ENCODE peak calls at places on chromosomes 1 and 21, in six cellular contexts. E is NCI-H1694, T is NCI-H1092 treated with DMSO at 0.1 percent for 48 hours, J is astrocyte, V is EH, P is MCF 10A. F is an unnamed sample.

GRCh38 chr1:215181518-215181917 is 99.0 kb downstream of the KCNK2 start:
- DNase-seq in V (no peak), P (peak), T (no peak), J (no peak), E (peak), F (no peak)

GRCh38 chr1:158153781-158154444 is 26.8 kb upstream of the CD1D start:
- DNase-seq in T (no peak), V (no peak), P (no peak), E (no peak), J (no peak), F (no peak)

GRCh38 chr1:3442331-3442730 is 12.1 kb upstream of the ARHGEF16 start:
- DNase-seq in V (no peak), T (no peak), E (no peak), P (no peak), J (no peak), F (no peak)

GRCh38 chr1:239823852-239824251 is 267.8 kb upstream of the FMN2 start:
- DNase-seq in J (no peak), P (no peak), V (no peak), E (no peak), T (no peak), F (peak)

GRCh38 chr1:43994794-43995790 is 3.7 kb downstream of the CCDC24 start:
- DNase-seq in J (no peak), T (no peak), P (peak), E (no peak), V (peak), F (no peak)

GRCh38 chr1:67571406-67571805 is 113.6 kb upstream of the GADD45A start:
- DNase-seq in P (no peak), J (no peak), E (no peak), V (no peak), T (no peak), F (no peak)

GRCh38 chr1:182608850-182609610 is 4.8 kb upstream of the RGS16 start:
- DNase-seq in T (peak), V (peak), P (no peak), E (no peak), J (peak), F (no peak)

GRCh38 chr1:22143586-22144033 is 713 bp upstream of the WNT4 start:
- DNase-seq in V (no peak), E (no peak), T (no peak), P (no peak), J (no peak), F (no peak)

GRCh38 chr1:227885648-227886502 is 61.9 kb downstream of the WNT9A start:
- DNase-seq in T (no peak), E (no peak), V (peak), J (peak), P (peak), F (no peak)

GRCh38 chr1:59605184-59605583 is 209.6 kb upstream of the HOOK1 start:
- DNase-seq in E (no peak), V (no peak), T (no peak), P (no peak), J (no peak), F (no peak)

GRCh38 chr1:81678779-81679178 is 122.0 kb upstream of the ADGRL2 start:
- DNase-seq in V (no peak), T (no peak), E (no peak), P (no peak), J (no peak), F (no peak)

GRCh38 chr21:33384851-33385331 is 18.3 kb upstream of the IFNGR2 start:
- DNase-seq in T (no peak), E (no peak), J (peak), P (no peak), V (no peak), F (no peak)

GRCh38 chr1:28736450-28737244 is at the start of gene YTHDF2:
- DNase-seq in J (peak), E (peak), V (peak), P (peak), T (peak), F (peak)

GRCh38 chr1:201309420-201309819 is 26.1 kb downstream of the PKP1 start:
- DNase-seq in E (peak), P (peak), J (peak), T (peak), V (peak), F (no peak)

GRCh38 chr1:66725885-66726665 is 26.2 kb upstream of the DYNLT5 start:
- DNase-seq in J (peak), T (peak), V (peak), E (peak), P (peak), F (peak)

GRCh38 chr1:203593723-203594122 is 32.9 kb upstream of the ATP2B4 start:
- DNase-seq in P (peak), T (no peak), J (no peak), V (no peak), E (no peak), F (peak)

GRCh38 chr1:202037706-202038296 is 27.4 kb downstream of the ELF3 start:
- DNase-seq in J (peak), P (peak), T (no peak), V (peak), E (no peak), F (no peak)

GRCh38 chr1:109161836-109162606 is 48.1 kb downstream of the ELAPOR1 start:
- DNase-seq in V (peak), T (no peak), J (peak), E (no peak), P (peak), F (no peak)

GRCh38 chr1:198892065-198892464 is 253.2 kb downstream of the PTPRC start:
- DNase-seq in T (no peak), P (no peak), E (no peak), V (peak), J (peak), F (no peak)